ENCODE peak calls at places on chromosomes 16 and 17, in five cellular contexts. H is lower lobe of right lung, A is neural progenitor cell, N is left ventricle myocardium inferior, I is A549. P is an unnamed sample.

GRCh38 chr16:56608043-56608875 is at the start of gene MT2A:
- DNase-seq in H (peak), A (peak), N (peak), I (peak), P (peak)

GRCh38 chr16:11173426-11173825 is 82.6 kb downstream of the SOCS1 start:
- DNase-seq in H (no peak), A (no peak), N (no peak), I (no peak), P (no peak)

GRCh38 chr16:19382084-19382801 is 35.4 kb upstream of the TMC5 start:
- DNase-seq in H (no peak), A (no peak), N (no peak), I (no peak), P (no peak)

GRCh38 chr17:76567634-76568432 is 17.8 kb downstream of the ST6GALNAC2 start:
- DNase-seq in H (peak), A (no peak), N (no peak), I (no peak), P (no peak)

GRCh38 chr17:8799001-8799850 is at the start of gene MFSD6L:
- DNase-seq in H (peak), A (peak), N (no peak), I (no peak), P (peak)

GRCh38 chr17:18961634-18962493 is 9.9 kb downstream of the SLC5A10 start:
- DNase-seq in H (no peak), A (no peak), N (no peak), I (peak), P (no peak)

GRCh38 chr17:40699359-40699758 is 4.2 kb downstream of the KRT24 start:
- DNase-seq in H (no peak), A (no peak), N (no peak), I (no peak), P (no peak)

GRCh38 chr16:86222541-86222940 is 287.8 kb upstream of the FOXF1 start:
- DNase-seq in H (no peak), A (peak), N (no peak), I (no peak), P (no peak)

GRCh38 chr17:77164483-77165030 is 23.8 kb downstream of the SEC14L1 start:
- DNase-seq in H (no peak), A (peak), N (no peak), I (no peak), P (no peak)

GRCh38 chr17:29133146-29133713 is 47.0 kb downstream of the MYO18A start:
- DNase-seq in H (no peak), A (no peak), N (peak), I (peak), P (no peak)

GRCh38 chr16:74718741-74719610 is 18.3 kb upstream of the MLKL start:
- DNase-seq in H (no peak), A (no peak), N (no peak), I (no peak), P (no peak)
- H3K27ac ChIP-seq in H (no peak), A (no peak), N (no peak), I (no peak), P (no peak)

GRCh38 chr16:68389006-68389405 is 59.3 kb downstream of the SMPD3 start:
- DNase-seq in H (peak), A (no peak), N (no peak), I (no peak), P (no peak)
- TF ChIP-seq CTCF in H (no peak), A (no peak), N (no peak), I (no peak), P (no peak)

DNA sequence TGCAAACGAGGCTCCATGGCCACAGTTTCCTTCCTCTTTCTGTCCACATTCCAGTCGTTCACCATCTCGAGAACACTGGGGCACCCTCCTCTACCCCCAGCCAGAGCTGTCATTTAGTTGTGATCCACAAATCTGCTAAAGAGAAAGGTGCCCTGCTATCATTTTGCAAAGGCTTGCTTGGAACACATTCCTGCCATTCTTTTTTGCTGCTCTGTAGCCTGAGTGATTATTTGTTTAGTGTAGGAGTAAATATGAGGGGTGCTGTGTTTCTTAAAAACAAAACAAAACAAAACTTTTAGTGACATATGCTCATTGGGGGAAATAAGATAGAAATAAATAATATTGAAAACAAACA is 166.7 kb downstream of the PRKCA start:
- DNase-seq in H (no peak), A (peak), N (peak), I (no peak), P (no peak)
- H3K27ac ChIP-seq in H (peak), A (no peak), N (no peak), I (peak), P (peak)

GRCh38 chr16:88059701-88060386 is 108.6 kb downstream of the BANP start:
- DNase-seq in H (no peak), A (peak), N (peak), I (no peak), P (no peak)

GRCh38 chr16:88061346-88062110 is 110.3 kb downstream of the BANP start:
- DNase-seq in H (no peak), A (peak), N (no peak), I (no peak), P (no peak)

GRCh38 chr16:88058817-88059216 is 107.6 kb downstream of the BANP start:
- DNase-seq in H (no peak), A (peak), N (peak), I (no peak), P (no peak)

GRCh38 chr16:88062341-88062861 is 111.2 kb downstream of the BANP start:
- DNase-seq in H (peak), A (peak), N (peak), I (no peak), P (no peak)

DNA sequence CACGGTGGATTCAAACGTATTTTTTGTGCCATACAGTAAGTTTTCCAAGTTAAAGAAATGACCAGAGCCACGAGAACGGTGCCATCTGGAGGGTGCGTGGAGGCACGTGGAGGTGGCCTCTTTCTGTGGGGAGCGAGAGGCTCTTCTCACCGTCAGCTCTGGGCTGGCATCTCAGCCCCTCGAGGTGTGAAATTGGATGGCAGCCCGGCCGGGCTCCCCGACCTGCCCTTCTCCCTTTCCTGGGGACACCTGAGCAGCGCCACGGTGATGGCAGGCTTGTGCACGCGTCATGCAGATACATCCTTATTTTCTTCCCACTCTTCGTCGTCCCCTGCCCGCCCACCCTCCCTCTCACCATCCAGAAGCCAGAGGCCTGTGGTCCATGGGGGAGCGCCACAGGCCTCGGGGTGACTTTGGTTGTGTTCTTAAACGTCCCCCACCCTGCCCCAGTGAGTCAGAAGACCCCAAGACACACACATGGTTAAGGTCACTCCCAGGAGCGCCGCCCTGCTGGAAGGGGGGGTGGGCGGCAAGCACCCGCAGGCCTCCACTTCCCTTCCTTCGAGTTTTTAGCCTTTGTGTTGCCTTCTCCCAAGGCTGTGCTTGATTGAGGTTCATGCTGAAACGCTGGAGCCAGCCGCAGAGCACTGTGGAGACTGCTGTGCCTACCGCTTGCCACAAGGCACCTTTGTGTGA is 109.4 kb downstream of the BANP start:
- DNase-seq in H (no peak), A (peak), N (no peak), I (no peak), P (no peak)
- TF ChIP-seq CTCF in H (no peak), A (peak), N (no peak), I (no peak), P (no peak)

DNA sequence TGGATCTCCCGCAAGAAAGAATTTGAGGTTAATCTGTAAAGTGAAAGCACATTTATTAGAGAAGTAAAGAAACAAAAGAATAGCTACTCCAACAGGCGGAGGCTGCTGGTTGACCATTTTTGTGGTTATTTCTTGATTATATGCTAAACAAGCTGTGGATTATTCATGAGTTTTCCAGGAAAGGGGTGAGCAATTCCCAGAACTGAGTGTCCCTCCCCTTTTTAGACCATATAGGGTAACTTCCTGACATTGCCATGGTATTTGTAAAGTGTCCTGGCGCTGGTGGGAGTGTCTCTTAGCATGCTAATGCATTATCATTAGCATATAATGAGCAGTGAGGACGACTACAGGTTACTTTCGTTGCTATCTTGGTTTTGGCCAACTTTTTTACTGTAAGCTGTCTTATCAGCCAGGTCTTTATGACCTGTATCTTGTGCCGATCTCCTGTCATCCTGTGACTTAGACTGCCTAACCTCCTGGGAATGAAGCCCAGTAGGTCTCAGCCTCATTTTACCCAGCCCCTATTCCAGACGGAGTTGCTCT is 12.2 kb upstream of the HS3ST4 start:
- DNase-seq in H (no peak), A (no peak), N (no peak), I (no peak), P (no peak)
- H3K27ac ChIP-seq in H (no peak), A (no peak), N (no peak), I (no peak), P (no peak)

GRCh38 chr17:81961087-81961514 is at the start of gene NOTUM:
- DNase-seq in H (no peak), A (peak), N (no peak), I (no peak), P (no peak)
- TF ChIP-seq CTCF in H (no peak), A (peak), N (peak), I (peak), P (peak)

GRCh38 chr17:37492167-37492566 is 2.5 kb downstream of the DUSP14 start:
- DNase-seq in H (no peak), A (no peak), N (no peak), I (no peak), P (no peak)

GRCh38 chr17:37489197-37490001 is at the start of gene DUSP14:
- DNase-seq in H (peak), A (peak), N (peak), I (peak), P (peak)

GRCh38 chr17:37490022-37490587 is 414 bp downstream of the DUSP14 start:
- DNase-seq in H (peak), A (peak), N (peak), I (peak), P (no peak)

GRCh38 chr17:37488607-37489196 is 989 bp upstream of the DUSP14 start:
- DNase-seq in H (peak), A (peak), N (peak), I (peak), P (peak)

GRCh38 chr17:37490638-37491614 is 1.2 kb downstream of the DUSP14 start:
- DNase-seq in H (no peak), A (peak), N (peak), I (peak), P (peak)
- H3K27ac ChIP-seq in H (peak), A (no peak), N (peak), I (peak), P (peak)

DNA sequence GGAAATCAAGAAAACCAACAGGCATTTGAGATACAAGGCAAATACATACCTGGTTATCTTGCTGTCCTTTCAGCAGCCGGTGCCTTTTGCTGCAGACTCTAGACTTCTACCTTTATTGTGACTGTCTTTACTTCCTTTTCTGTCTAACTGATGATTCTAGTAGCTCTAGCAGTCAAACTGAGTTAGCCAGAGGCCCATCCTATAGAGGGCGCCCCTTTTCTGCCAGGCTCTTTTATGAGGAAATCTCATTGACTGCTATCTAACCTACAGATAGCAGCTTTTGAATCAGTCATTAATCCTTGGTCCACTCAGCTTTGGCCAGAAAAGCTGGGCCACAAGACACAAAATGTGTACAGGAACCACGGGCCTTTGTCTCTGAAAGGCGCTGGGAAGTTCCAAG is 87.5 kb upstream of the WSB1 start:
- DNase-seq in H (no peak), A (no peak), N (no peak), I (peak), P (no peak)
- TF ChIP-seq CTCF in H (peak), A (no peak), N (no peak), I (peak), P (no peak)

GRCh38 chr16:55001931-55002330 is 71.3 kb downstream of the IRX5 start:
- DNase-seq in H (no peak), A (no peak), N (no peak), I (no peak), P (no peak)
- H3K27ac ChIP-seq in H (no peak), A (no peak), N (no peak), I (no peak), P (no peak)